ENCODE peak calls at places on chromosomes 1 and 21, in six cellular contexts. T is pancreas, S is GM23338, M is nephron progenitor cell, D is A549, L is AG10803. O is an unnamed sample.

GRCh38 chr1:94020764-94021579 is 100.0 kb downstream of the ABCA4 start:
- DNase-seq in T (no peak), S (peak; percentile 30), M (no peak), D (no peak), L (peak; percentile 99), O (no peak)

GRCh38 chr1:53366901-53367502 is 39.1 kb upstream of the LRP8 start:
- DNase-seq in T (no peak), S (no peak), M (no peak), D (no peak), L (no peak), O (no peak)

GRCh38 chr21:45293214-45293725 is 5.6 kb upstream of the POFUT2 start:
- DNase-seq in T (no peak), S (no peak), M (no peak), D (no peak), L (peak; percentile 48), O (peak; percentile 15)

GRCh38 chr1:50424940-50425375 is 1.7 kb upstream of the DMRTA2 start:
- DNase-seq in T (no peak), S (peak; percentile 33), M (peak; percentile 20), D (no peak), L (no peak), O (no peak)

GRCh38 chr1:32939655-32940371 is 24.8 kb downstream of the RNF19B start:
- DNase-seq in T (no peak), S (no peak), M (no peak), D (no peak), L (peak; percentile 87), O (no peak)

GRCh38 chr1:224053456-224053855 is 60.5 kb upstream of the FBXO28 start:
- DNase-seq in T (no peak), S (no peak), M (no peak), D (no peak), L (no peak), O (no peak)

GRCh38 chr1:42334240-42335049 is 590 bp downstream of the FOXJ3 start:
- DNase-seq in T (peak; percentile 35), S (peak; percentile 65), M (no peak), D (peak; percentile 69), L (peak; percentile 61), O (peak; percentile 56)

GRCh38 chr1:53271446-53272090 is 33.2 kb upstream of the MAGOH start:
- DNase-seq in T (no peak), S (no peak), M (no peak), D (no peak), L (no peak), O (no peak)

GRCh38 chr21:26934383-26934782 is 32.5 kb downstream of the ADAMTS5 start:
- DNase-seq in T (no peak), S (no peak), M (no peak), D (no peak), L (no peak), O (no peak)

GRCh38 chr1:33018112-33018511 is 18.6 kb downstream of the AK2 start:
- DNase-seq in T (no peak), S (no peak), M (no peak), D (no peak), L (no peak), O (no peak)

GRCh38 chr21:44892095-44892494 is 18.6 kb upstream of the PTTG1IP start:
- DNase-seq in T (no peak), S (no peak), M (no peak), D (no peak), L (no peak), O (no peak)

GRCh38 chr1:65269612-65270011 is 39.7 kb upstream of the DNAJC6 start:
- DNase-seq in T (no peak), S (no peak), M (no peak), D (no peak), L (no peak), O (no peak)
- TF ChIP-seq CTCF in T (no peak), S (peak; percentile 14), M (no peak), D (no peak), L (no peak), O (no peak)

GRCh38 chr1:35539073-35539823 is 18.0 kb downstream of the KIAA0319L start:
- DNase-seq in T (no peak), S (no peak), M (no peak), D (no peak), L (peak; percentile 63), O (no peak)

GRCh38 chr1:35546614-35547013 is 10.6 kb downstream of the KIAA0319L start:
- DNase-seq in T (no peak), S (no peak), M (no peak), D (no peak), L (no peak), O (no peak)

GRCh38 chr1:35539824-35540261 is 17.4 kb downstream of the KIAA0319L start:
- DNase-seq in T (no peak), S (no peak), M (no peak), D (no peak), L (peak; percentile 73), O (no peak)

DNA sequence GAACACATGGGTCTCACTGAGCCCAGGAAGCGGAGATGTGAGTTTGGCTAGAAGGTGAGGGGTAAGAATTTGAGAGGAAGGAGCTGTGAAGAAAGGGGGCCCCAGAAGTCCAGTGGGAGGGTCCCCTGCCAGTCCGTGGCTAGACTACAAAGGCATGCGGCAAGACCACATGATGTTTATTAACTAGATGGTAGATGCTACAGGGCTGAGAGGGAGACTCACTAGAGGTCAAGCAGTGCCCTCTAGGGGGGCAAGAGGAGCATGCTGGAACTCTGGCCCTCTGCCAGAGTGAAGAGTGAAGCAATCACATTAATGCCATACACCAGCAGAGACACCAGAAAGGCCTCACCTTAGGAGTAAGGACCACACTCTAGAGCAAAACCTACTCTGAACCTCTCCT is 12.2 kb downstream of the KIAA0319L start:
- DNase-seq in T (no peak), S (peak; percentile 86), M (peak; percentile 29), D (peak; percentile 45), L (peak; percentile 65), O (no peak)
- TF ChIP-seq CTCF in T (no peak), S (peak; percentile 92), M (peak; percentile 49), D (peak; percentile 15), L (peak; percentile 43), O (peak; percentile 24)

DNA sequence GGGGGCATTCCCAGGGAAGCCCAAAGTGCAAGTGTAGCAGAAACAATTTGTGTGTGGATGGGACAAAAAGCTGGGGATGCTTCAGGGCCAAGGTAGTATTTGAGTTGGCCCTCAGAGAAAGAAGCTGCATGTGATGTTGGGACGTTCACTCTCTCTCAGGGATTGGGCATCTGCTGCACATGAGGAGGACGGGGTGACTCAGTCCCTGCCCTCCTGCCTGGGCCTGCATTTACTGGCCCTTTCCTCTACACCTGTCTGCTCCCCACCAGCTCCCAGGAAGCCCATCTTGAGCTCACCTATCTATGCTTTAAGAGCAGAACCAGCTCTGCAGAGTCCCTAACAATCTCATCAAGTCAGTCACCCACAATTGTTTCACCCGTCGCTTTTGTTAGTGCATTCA is 23.5 kb upstream of the MPZL1 start:
- DNase-seq in T (no peak), S (no peak), M (no peak), D (no peak), L (no peak), O (no peak)
- TF ChIP-seq CTCF in T (no peak), S (no peak), M (no peak), D (no peak), L (no peak), O (no peak)

DNA sequence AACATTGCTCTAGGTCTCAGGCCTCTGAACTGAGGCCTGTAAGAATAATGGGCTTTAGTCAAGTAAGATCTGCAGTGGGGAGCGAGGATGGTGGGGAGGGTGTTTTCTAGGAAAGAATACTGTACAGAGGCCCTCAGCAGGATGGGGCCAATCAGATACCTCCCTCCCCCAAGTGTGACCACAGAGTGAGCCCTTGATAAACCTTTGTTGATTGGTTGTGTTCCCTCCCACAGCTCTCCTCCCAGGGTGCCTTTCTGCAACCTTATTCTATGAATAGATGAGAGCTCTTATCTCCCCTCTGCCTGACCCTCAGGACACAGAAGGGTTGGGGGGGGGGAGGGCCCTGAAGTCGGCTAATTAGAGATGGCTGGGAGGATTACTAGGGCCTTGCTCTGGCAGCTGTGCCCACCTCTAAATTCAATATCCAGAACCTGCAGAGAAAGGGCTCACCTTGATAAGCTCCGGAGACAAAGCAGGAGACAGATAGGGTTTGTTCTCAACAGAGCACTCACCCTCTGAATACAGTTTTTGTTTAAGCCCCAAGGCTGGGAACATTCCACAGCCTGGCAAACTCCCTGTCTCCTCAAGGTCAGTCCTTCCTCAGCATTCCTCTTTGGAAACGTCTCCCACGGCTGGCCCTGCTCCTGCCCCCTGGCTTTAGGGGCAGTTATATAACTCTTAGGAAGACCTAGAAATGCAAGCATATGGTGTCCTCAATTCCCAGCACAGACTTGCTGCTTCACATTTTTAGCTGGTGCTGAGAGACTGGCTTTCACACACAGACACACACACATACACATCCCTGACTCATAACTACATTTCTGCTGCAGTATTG is 42.9 kb downstream of the ATP1A1 start:
- DNase-seq in T (peak; percentile 41), S (peak; percentile 69), M (no peak), D (no peak), L (peak; percentile 38), O (no peak)
- TF ChIP-seq CTCF in T (no peak), S (peak; percentile 13), M (no peak), D (no peak), L (no peak), O (peak; percentile 21)

GRCh38 chr1:95309031-95309459 is 75.0 kb downstream of the RWDD3 start:
- DNase-seq in T (no peak), S (peak; percentile 86), M (peak; percentile 41), D (peak; percentile 42), L (peak; percentile 21), O (no peak)
- TF ChIP-seq CTCF in T (no peak), S (peak; percentile 80), M (peak; percentile 67), D (peak; percentile 46), L (peak; percentile 54), O (peak; percentile 51)

DNA sequence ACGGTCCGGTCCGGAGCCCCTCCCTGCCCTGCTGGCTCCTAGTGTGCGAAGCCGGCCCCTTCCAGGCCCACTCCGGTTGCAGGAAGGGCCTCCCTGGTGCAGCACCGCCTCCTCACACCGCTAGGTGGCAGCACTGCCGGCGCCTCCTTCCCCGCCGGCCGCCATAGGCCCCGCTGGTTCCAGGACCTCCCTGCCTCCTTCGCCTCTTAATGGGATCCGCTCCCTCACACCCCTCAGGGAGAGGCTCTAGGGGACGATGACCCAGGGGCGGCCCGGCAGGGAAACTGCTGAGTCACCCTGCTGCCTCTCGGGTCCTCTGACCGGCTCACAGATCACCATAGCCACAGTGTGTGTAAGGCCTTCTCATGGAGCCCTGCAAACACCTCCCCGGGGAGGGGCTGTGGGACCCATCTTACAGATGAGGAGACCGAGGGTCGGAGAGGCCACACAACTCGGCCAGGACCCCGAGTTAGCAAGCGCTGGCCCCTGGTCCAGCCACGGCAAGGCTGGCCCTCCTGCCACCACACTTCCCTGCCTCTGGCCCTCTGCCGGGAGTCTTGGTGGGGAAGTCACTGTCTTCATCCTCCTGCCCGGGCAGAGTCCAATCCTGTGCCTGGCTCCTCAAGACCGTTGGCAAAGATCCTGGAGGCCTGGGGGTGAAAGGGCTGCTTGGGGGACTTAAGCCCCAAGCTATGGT is 1.6 kb upstream of the AJAP1 start:
- DNase-seq in T (peak; percentile 34), S (peak; percentile 1), M (peak; percentile 86), D (peak; percentile 58), L (peak; percentile 31), O (no peak)
- TF ChIP-seq CTCF in T (peak; percentile 97), S (peak; percentile 14), M (peak; percentile 98), D (peak; percentile 71), L (peak; percentile 77), O (peak; percentile 65)

DNA sequence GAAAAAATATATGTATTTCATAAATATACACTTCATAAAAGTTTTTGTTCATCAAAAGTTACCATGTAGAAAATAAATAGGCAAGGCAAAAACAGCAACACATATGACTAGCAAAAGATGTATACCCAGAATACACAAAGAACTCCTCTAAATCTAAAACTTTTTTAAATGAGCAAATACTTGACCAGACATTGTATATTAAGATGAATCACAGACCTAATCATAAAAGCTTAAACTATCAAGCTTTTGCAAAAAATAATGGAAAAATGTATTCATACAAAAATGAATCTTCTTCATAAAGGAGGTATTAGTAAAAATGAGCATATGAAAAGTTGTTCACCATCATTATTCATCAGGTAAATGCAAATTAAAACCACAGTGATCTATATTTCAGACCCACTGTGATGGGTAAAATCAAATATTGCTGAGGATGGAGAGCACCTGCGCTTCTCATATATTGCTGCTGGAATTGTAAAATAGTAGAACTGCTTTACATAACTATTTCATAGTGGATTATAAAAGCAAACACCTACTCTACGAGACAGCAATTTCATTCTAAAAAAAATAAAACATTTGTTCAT is 78.3 kb upstream of the RGS1 start:
- DNase-seq in T (no peak), S (no peak), M (no peak), D (no peak), L (no peak), O (no peak)
- TF ChIP-seq CTCF in T (no peak), S (no peak), M (no peak), D (no peak), L (no peak), O (no peak)